ENCODE peak calls at places on chromosomes 16 and 17, in six cellular contexts. One of them, this sample, is unnamed.

GRCh38 chr16:81136331-81137011 is 40.3 kb upstream of the GCSH start:
- DNase-seq in A549: no peak
- DNase-seq in lower leg skin: no peak
- DNase-seq in Peyer's patch: no peak
- DNase-seq in breast epithelium: no peak
- DNase-seq in stomach: no peak
- DNase-seq in this sample: no peak

GRCh38 chr17:67671492-67671891 is 46.2 kb upstream of the NOL11 start:
- DNase-seq in A549: no peak
- DNase-seq in lower leg skin: no peak
- DNase-seq in Peyer's patch: no peak
- DNase-seq in breast epithelium: no peak
- DNase-seq in stomach: peak
- DNase-seq in this sample: no peak

GRCh38 chr17:68578236-68578635 is 22.9 kb downstream of the FAM20A start:
- DNase-seq in A549: no peak
- DNase-seq in lower leg skin: no peak
- DNase-seq in Peyer's patch: no peak
- DNase-seq in breast epithelium: no peak
- DNase-seq in stomach: no peak
- DNase-seq in this sample: no peak

GRCh38 chr17:21194688-21195087 is 19.3 kb downstream of the TMEM11 start:
- DNase-seq in A549: no peak
- DNase-seq in lower leg skin: peak
- DNase-seq in Peyer's patch: no peak
- DNase-seq in breast epithelium: no peak
- DNase-seq in stomach: no peak
- DNase-seq in this sample: peak

GRCh38 chr17:30920282-30920681 is 1.5 kb upstream of the ADAP2 start:
- DNase-seq in A549: peak
- DNase-seq in lower leg skin: no peak
- DNase-seq in Peyer's patch: no peak
- DNase-seq in breast epithelium: no peak
- DNase-seq in stomach: no peak
- DNase-seq in this sample: no peak

GRCh38 chr16:68626557-68626956 is 18.6 kb upstream of the CDH3 start:
- DNase-seq in A549: no peak
- DNase-seq in lower leg skin: no peak
- DNase-seq in Peyer's patch: no peak
- DNase-seq in breast epithelium: no peak
- DNase-seq in stomach: no peak
- DNase-seq in this sample: no peak

GRCh38 chr16:8589293-8590160 is 784 bp downstream of the TMEM114 start:
- DNase-seq in A549: no peak
- DNase-seq in lower leg skin: no peak
- DNase-seq in Peyer's patch: no peak
- DNase-seq in breast epithelium: no peak
- DNase-seq in stomach: no peak
- DNase-seq in this sample: no peak

GRCh38 chr16:67406111-67406593 is 10.1 kb downstream of the ZDHHC1 start:
- DNase-seq in A549: no peak
- DNase-seq in lower leg skin: no peak
- DNase-seq in Peyer's patch: no peak
- DNase-seq in breast epithelium: no peak
- DNase-seq in stomach: no peak
- DNase-seq in this sample: no peak

GRCh38 chr17:79350516-79350915 is 260.3 kb downstream of the RBFOX3 start:
- DNase-seq in A549: no peak
- DNase-seq in lower leg skin: no peak
- DNase-seq in Peyer's patch: no peak
- DNase-seq in breast epithelium: no peak
- DNase-seq in stomach: no peak
- DNase-seq in this sample: no peak

GRCh38 chr17:40560592-40561293 is 4.5 kb downstream of the CCR7 start:
- DNase-seq in A549: no peak
- DNase-seq in lower leg skin: no peak
- DNase-seq in Peyer's patch: peak
- DNase-seq in breast epithelium: no peak
- DNase-seq in stomach: peak
- DNase-seq in this sample: peak

GRCh38 chr17:6574689-6575595 is 18.6 kb upstream of the PITPNM3 start:
- DNase-seq in A549: no peak
- DNase-seq in lower leg skin: no peak
- DNase-seq in Peyer's patch: peak
- DNase-seq in breast epithelium: no peak
- DNase-seq in stomach: peak
- DNase-seq in this sample: peak

GRCh38 chr17:20206591-20206990 is 197.4 kb downstream of the SPECC1 start:
- DNase-seq in A549: peak
- DNase-seq in lower leg skin: no peak
- DNase-seq in Peyer's patch: no peak
- DNase-seq in breast epithelium: no peak
- DNase-seq in stomach: no peak
- DNase-seq in this sample: no peak

GRCh38 chr17:29086628-29087332 is 43.8 kb downstream of the PIPOX start:
- DNase-seq in A549: no peak
- DNase-seq in lower leg skin: no peak
- DNase-seq in Peyer's patch: no peak
- DNase-seq in breast epithelium: no peak
- DNase-seq in stomach: no peak
- DNase-seq in this sample: no peak

GRCh38 chr17:5544115-5544514 is 40.2 kb downstream of the NLRP1 start:
- DNase-seq in A549: no peak
- DNase-seq in lower leg skin: no peak
- DNase-seq in Peyer's patch: no peak
- DNase-seq in breast epithelium: no peak
- DNase-seq in stomach: no peak
- DNase-seq in this sample: no peak

GRCh38 chr16:4698321-4699029 is 5.1 kb downstream of the NUDT16L1 start:
- DNase-seq in A549: no peak
- DNase-seq in lower leg skin: no peak
- DNase-seq in Peyer's patch: peak
- DNase-seq in breast epithelium: no peak
- DNase-seq in stomach: no peak
- DNase-seq in this sample: no peak

GRCh38 chr17:17417718-17418151 is 59.1 kb upstream of the MED9 start:
- DNase-seq in A549: no peak
- DNase-seq in lower leg skin: no peak
- DNase-seq in Peyer's patch: peak
- DNase-seq in breast epithelium: no peak
- DNase-seq in stomach: no peak
- DNase-seq in this sample: no peak

GRCh38 chr16:49000594-49000993 is 281.0 kb downstream of the CBLN1 start:
- DNase-seq in A549: no peak
- DNase-seq in lower leg skin: no peak
- DNase-seq in Peyer's patch: no peak
- DNase-seq in breast epithelium: no peak
- DNase-seq in stomach: no peak
- DNase-seq in this sample: peak

GRCh38 chr17:67606471-67606870 is 111.3 kb upstream of the NOL11 start:
- DNase-seq in A549: no peak
- DNase-seq in lower leg skin: no peak
- DNase-seq in Peyer's patch: peak
- DNase-seq in breast epithelium: no peak
- DNase-seq in stomach: peak
- DNase-seq in this sample: peak

GRCh38 chr17:47305302-47305923 is 18.3 kb upstream of the EFCAB13 start:
- DNase-seq in A549: peak
- DNase-seq in lower leg skin: no peak
- DNase-seq in Peyer's patch: no peak
- DNase-seq in breast epithelium: peak
- DNase-seq in stomach: no peak
- DNase-seq in this sample: peak

GRCh38 chr16:62615526-62615925 is 579.3 kb upstream of the CDH8 start:
- DNase-seq in A549: no peak
- DNase-seq in lower leg skin: no peak
- DNase-seq in Peyer's patch: no peak
- DNase-seq in breast epithelium: no peak
- DNase-seq in stomach: no peak
- DNase-seq in this sample: no peak

GRCh38 chr16:69563605-69564580 is 1.9 kb upstream of the NFAT5 start:
- DNase-seq in A549: no peak
- DNase-seq in lower leg skin: no peak
- DNase-seq in Peyer's patch: no peak
- DNase-seq in breast epithelium: no peak
- DNase-seq in stomach: no peak
- DNase-seq in this sample: no peak

GRCh38 chr17:72152392-72152727 is 31.5 kb downstream of the SOX9 start:
- DNase-seq in A549: no peak
- DNase-seq in lower leg skin: no peak
- DNase-seq in Peyer's patch: no peak
- DNase-seq in breast epithelium: no peak
- DNase-seq in stomach: no peak
- DNase-seq in this sample: no peak

GRCh38 chr17:9006175-9006767 is 15.0 kb upstream of the NTN1 start:
- DNase-seq in A549: no peak
- DNase-seq in lower leg skin: no peak
- DNase-seq in Peyer's patch: no peak
- DNase-seq in breast epithelium: no peak
- DNase-seq in stomach: no peak
- DNase-seq in this sample: no peak

GRCh38 chr17:66633322-66633965 is 201.5 kb upstream of the CACNG5 start:
- DNase-seq in A549: no peak
- DNase-seq in lower leg skin: no peak
- DNase-seq in Peyer's patch: no peak
- DNase-seq in breast epithelium: no peak
- DNase-seq in stomach: no peak
- DNase-seq in this sample: no peak

GRCh38 chr17:73436966-73437365 is 125.2 kb upstream of the CDC42EP4 start:
- DNase-seq in A549: no peak
- DNase-seq in lower leg skin: no peak
- DNase-seq in Peyer's patch: no peak
- DNase-seq in breast epithelium: no peak
- DNase-seq in stomach: no peak
- DNase-seq in this sample: no peak

GRCh38 chr17:1834378-1835149 is 4.8 kb downstream of the RPA1 start:
- DNase-seq in A549: no peak
- DNase-seq in lower leg skin: no peak
- DNase-seq in Peyer's patch: no peak
- DNase-seq in breast epithelium: no peak
- DNase-seq in stomach: no peak
- DNase-seq in this sample: no peak

GRCh38 chr17:32021618-32021955 is 14.4 kb downstream of the LRRC37B start:
- DNase-seq in A549: no peak
- DNase-seq in lower leg skin: no peak
- DNase-seq in Peyer's patch: no peak
- DNase-seq in breast epithelium: no peak
- DNase-seq in stomach: no peak
- DNase-seq in this sample: no peak

GRCh38 chr17:69547230-69547629 is 132.7 kb downstream of the MAP2K6 start:
- DNase-seq in A549: no peak
- DNase-seq in lower leg skin: no peak
- DNase-seq in Peyer's patch: no peak
- DNase-seq in breast epithelium: no peak
- DNase-seq in stomach: no peak
- DNase-seq in this sample: no peak

GRCh38 chr17:27455569-27455913 is 707 bp upstream of the KSR1 start:
- DNase-seq in A549: no peak
- DNase-seq in lower leg skin: no peak
- DNase-seq in Peyer's patch: no peak
- DNase-seq in breast epithelium: no peak
- DNase-seq in stomach: no peak
- DNase-seq in this sample: no peak

GRCh38 chr17:27457405-27457730 is 1.1 kb downstream of the KSR1 start:
- DNase-seq in A549: no peak
- DNase-seq in lower leg skin: no peak
- DNase-seq in Peyer's patch: no peak
- DNase-seq in breast epithelium: no peak
- DNase-seq in stomach: no peak
- DNase-seq in this sample: no peak

GRCh38 chr17:27457731-27458523 is 1.7 kb downstream of the KSR1 start:
- DNase-seq in A549: peak
- DNase-seq in lower leg skin: no peak
- DNase-seq in Peyer's patch: no peak
- DNase-seq in breast epithelium: no peak
- DNase-seq in stomach: no peak
- DNase-seq in this sample: peak

GRCh38 chr17:27456681-27457404 is 595 bp downstream of the KSR1 start:
- DNase-seq in A549: no peak
- DNase-seq in lower leg skin: no peak
- DNase-seq in Peyer's patch: peak
- DNase-seq in breast epithelium: no peak
- DNase-seq in stomach: no peak
- DNase-seq in this sample: peak

GRCh38 chr17:27455914-27456680 is at the start of gene KSR1:
- DNase-seq in A549: peak
- DNase-seq in lower leg skin: peak
- DNase-seq in Peyer's patch: peak
- DNase-seq in breast epithelium: peak
- DNase-seq in stomach: peak
- DNase-seq in this sample: peak
- TF ChIP-seq POLR2A in A549: peak
- TF ChIP-seq POLR2A in lower leg skin: no peak
- TF ChIP-seq POLR2A in Peyer's patch: peak
- TF ChIP-seq POLR2A in breast epithelium: no peak
- TF ChIP-seq POLR2A in stomach: no peak
- TF ChIP-seq POLR2A in this sample: peak

GRCh38 chr17:56833812-56834379 is at the start of the genes C17orf67 and DGKE:
- DNase-seq in A549: peak
- DNase-seq in lower leg skin: peak
- DNase-seq in Peyer's patch: peak
- DNase-seq in breast epithelium: peak
- DNase-seq in stomach: peak
- DNase-seq in this sample: peak
- TF ChIP-seq POLR2A in A549: peak
- TF ChIP-seq POLR2A in lower leg skin: no peak
- TF ChIP-seq POLR2A in Peyer's patch: peak
- TF ChIP-seq POLR2A in breast epithelium: no peak
- TF ChIP-seq POLR2A in stomach: no peak
- TF ChIP-seq POLR2A in this sample: peak

GRCh38 chr16:28991687-28992086 is 6.8 kb downstream of the LAT start:
- DNase-seq in A549: no peak
- DNase-seq in lower leg skin: no peak
- DNase-seq in Peyer's patch: no peak
- DNase-seq in breast epithelium: no peak
- DNase-seq in stomach: no peak
- DNase-seq in this sample: no peak
- TF ChIP-seq POLR2A in A549: no peak
- TF ChIP-seq POLR2A in lower leg skin: no peak
- TF ChIP-seq POLR2A in Peyer's patch: no peak
- TF ChIP-seq POLR2A in breast epithelium: no peak
- TF ChIP-seq POLR2A in stomach: no peak
- TF ChIP-seq POLR2A in this sample: no peak

DNA sequence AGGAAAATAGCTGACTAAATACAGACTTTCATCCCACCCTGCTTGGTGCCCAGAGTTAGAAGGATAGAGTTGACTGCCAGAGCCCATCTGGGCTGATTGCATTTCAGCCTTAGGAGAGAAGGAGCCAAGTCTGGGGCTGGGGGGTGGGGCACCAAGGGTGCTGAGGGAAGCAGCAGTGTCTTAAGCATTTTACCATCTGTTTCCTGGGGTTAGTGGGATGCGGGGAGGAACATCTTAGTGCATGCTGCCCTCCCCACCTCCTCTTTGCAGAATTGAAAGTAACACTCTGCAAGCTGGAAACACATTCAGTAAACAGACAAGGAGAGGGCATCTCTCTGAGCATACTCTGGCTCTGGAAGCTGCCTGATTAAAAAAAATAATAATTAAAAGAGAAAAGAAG is 1.5 kb upstream of the ARL5C start:
- DNase-seq in A549: no peak
- DNase-seq in lower leg skin: no peak
- DNase-seq in Peyer's patch: no peak
- DNase-seq in breast epithelium: no peak
- DNase-seq in stomach: no peak
- DNase-seq in this sample: no peak
- TF ChIP-seq POLR2A in A549: no peak
- TF ChIP-seq POLR2A in lower leg skin: no peak
- TF ChIP-seq POLR2A in Peyer's patch: no peak
- TF ChIP-seq POLR2A in breast epithelium: no peak
- TF ChIP-seq POLR2A in stomach: no peak
- TF ChIP-seq POLR2A in this sample: no peak

This sample was measured in thyroid gland.